ENCODE peak calls at places on chromosome 2, in five cellular contexts. S, I, H, L and Z are unnamed samples.

GRCh38 chr2:151306621-151307020 is 17.2 kb upstream of the NMI start:
- DNase-seq in I (peak; percentile 25), H (no peak), L (peak; percentile 82), S (no peak), Z (peak; percentile 67)

GRCh38 chr2:26754972-26755670 is 9.0 kb upstream of the SLC35F6 start:
- DNase-seq in S (no peak), H (no peak), L (no peak), I (no peak), Z (no peak)

GRCh38 chr2:88692187-88692586 is 714 bp downstream of the RPIA start:
- DNase-seq in H (peak; percentile 52), L (peak; percentile 2), I (no peak), S (no peak), Z (peak; percentile 16)

GRCh38 chr2:237671466-237672173 is 44.2 kb downstream of the LRRFIP1 start:
- DNase-seq in L (no peak), I (no peak), S (no peak), H (no peak), Z (no peak)

GRCh38 chr2:205047273-205047839 is 502.1 kb downstream of the PARD3B start:
- DNase-seq in L (no peak), H (no peak), S (no peak), I (no peak), Z (no peak)

GRCh38 chr2:157349949-157350510 is 24.4 kb upstream of the ERMN start:
- DNase-seq in S (no peak), L (no peak), H (no peak), I (no peak), Z (no peak)

GRCh38 chr2:120433816-120434290 is 87.9 kb downstream of the INHBB start:
- DNase-seq in H (no peak), L (no peak), I (no peak), S (no peak), Z (no peak)

GRCh38 chr2:126876631-126877030 is 22.1 kb upstream of the TEX51 start:
- DNase-seq in H (no peak), S (no peak), I (no peak), L (no peak), Z (no peak)

GRCh38 chr2:196459539-196459938 is 180.0 kb upstream of the CCDC150 start:
- DNase-seq in L (peak; percentile 84), S (no peak), I (no peak), H (no peak), Z (peak; percentile 91)

GRCh38 chr2:54891901-54892300 is 158.3 kb downstream of the RTN4 start:
- DNase-seq in S (no peak), I (no peak), L (peak; percentile 37), H (no peak), Z (no peak)

GRCh38 chr2:161983010-161983651 is 90.9 kb downstream of the DPP4 start:
- DNase-seq in I (no peak), H (no peak), L (no peak), S (no peak), Z (peak; percentile 34)

GRCh38 chr2:11080253-11081115 is 74.8 kb upstream of the SLC66A3 start:
- DNase-seq in H (no peak), S (no peak), I (no peak), L (no peak), Z (no peak)

GRCh38 chr2:170314744-170315447 is 136.9 kb downstream of the MYO3B start:
- DNase-seq in L (peak; percentile 18), H (no peak), I (no peak), S (no peak), Z (no peak)

GRCh38 chr2:69204654-69205053 is 182.4 kb downstream of the GFPT1 start:
- DNase-seq in L (no peak), H (no peak), I (no peak), S (no peak), Z (no peak)

GRCh38 chr2:206198677-206199076 is 39.0 kb downstream of the EEF1B2 start:
- DNase-seq in H (no peak), I (no peak), L (no peak), S (no peak), Z (peak; percentile 60)

GRCh38 chr2:157442136-157442535 is 1.8 kb downstream of the CYTIP start:
- DNase-seq in H (no peak), L (no peak), I (no peak), S (no peak), Z (no peak)

GRCh38 chr2:112048887-112049286 is 6.2 kb upstream of the TMEM87B start:
- DNase-seq in H (no peak), L (peak; percentile 32), I (peak; percentile 41), S (peak; percentile 59), Z (peak; percentile 80)

GRCh38 chr2:238869293-238870124 is 21.6 kb downstream of the TWIST2 start:
- DNase-seq in S (no peak), H (no peak), I (no peak), L (peak; percentile 46), Z (no peak)

GRCh38 chr2:54107903-54108615 is 7.4 kb upstream of the ACYP2 start:
- DNase-seq in L (no peak), H (no peak), I (no peak), S (no peak), Z (no peak)

GRCh38 chr2:132969371-132969985 is 299.5 kb upstream of the LYPD1 start:
- DNase-seq in S (no peak), L (no peak), H (no peak), I (no peak), Z (no peak)

GRCh38 chr2:1855150-1855549 is 110.8 kb upstream of the PXDN start:
- DNase-seq in S (no peak), L (peak; percentile 17), H (no peak), I (no peak), Z (peak; percentile 64)

GRCh38 chr2:219245148-219245898 is at the start of the genes GLB1L and STK16:
- DNase-seq in H (peak; percentile 97), L (peak; percentile 83), S (peak; percentile 83), I (peak; percentile 81), Z (peak; percentile 95)

GRCh38 chr2:218727502-218728165 is 17.0 kb downstream of the TTLL4 start:
- DNase-seq in S (no peak), I (no peak), H (no peak), L (no peak), Z (peak; percentile 62)

GRCh38 chr2:236205867-236206645 is 37.9 kb upstream of the GBX2 start:
- DNase-seq in L (no peak), H (no peak), S (no peak), I (peak; percentile 3), Z (no peak)

GRCh38 chr2:59196511-59196910 is 955.4 kb upstream of the FANCL start:
- DNase-seq in I (no peak), H (no peak), L (no peak), S (no peak), Z (peak; percentile 93)

GRCh38 chr2:226581661-226582060 is 218.0 kb downstream of the IRS1 start:
- DNase-seq in H (no peak), I (no peak), L (peak; percentile 64), S (no peak), Z (no peak)

GRCh38 chr2:233822101-233822771 is 32.1 kb downstream of the HJURP start:
- DNase-seq in S (no peak), L (no peak), H (no peak), I (no peak), Z (no peak)

GRCh38 chr2:38516122-38516521 is 86.6 kb downstream of the HNRNPLL start:
- DNase-seq in I (no peak), S (no peak), L (no peak), H (no peak), Z (no peak)

GRCh38 chr2:71004857-71005256 is 10.2 kb upstream of the TEX261 start:
- DNase-seq in L (no peak), H (no peak), S (no peak), I (no peak), Z (no peak)

GRCh38 chr2:151478011-151478410 is 68.3 kb downstream of the RIF1 start:
- DNase-seq in I (no peak), S (no peak), L (peak; percentile 39), H (no peak), Z (peak; percentile 28)

GRCh38 chr2:109216332-109216731 is 87.3 kb downstream of the SH3RF3 start:
- DNase-seq in S (no peak), L (no peak), H (no peak), I (no peak), Z (no peak)

GRCh38 chr2:28342081-28342967 is 50.3 kb upstream of the FOSL2 start:
- DNase-seq in H (peak; percentile 82), I (no peak), L (peak; percentile 89), S (no peak), Z (peak; percentile 97)

DNA sequence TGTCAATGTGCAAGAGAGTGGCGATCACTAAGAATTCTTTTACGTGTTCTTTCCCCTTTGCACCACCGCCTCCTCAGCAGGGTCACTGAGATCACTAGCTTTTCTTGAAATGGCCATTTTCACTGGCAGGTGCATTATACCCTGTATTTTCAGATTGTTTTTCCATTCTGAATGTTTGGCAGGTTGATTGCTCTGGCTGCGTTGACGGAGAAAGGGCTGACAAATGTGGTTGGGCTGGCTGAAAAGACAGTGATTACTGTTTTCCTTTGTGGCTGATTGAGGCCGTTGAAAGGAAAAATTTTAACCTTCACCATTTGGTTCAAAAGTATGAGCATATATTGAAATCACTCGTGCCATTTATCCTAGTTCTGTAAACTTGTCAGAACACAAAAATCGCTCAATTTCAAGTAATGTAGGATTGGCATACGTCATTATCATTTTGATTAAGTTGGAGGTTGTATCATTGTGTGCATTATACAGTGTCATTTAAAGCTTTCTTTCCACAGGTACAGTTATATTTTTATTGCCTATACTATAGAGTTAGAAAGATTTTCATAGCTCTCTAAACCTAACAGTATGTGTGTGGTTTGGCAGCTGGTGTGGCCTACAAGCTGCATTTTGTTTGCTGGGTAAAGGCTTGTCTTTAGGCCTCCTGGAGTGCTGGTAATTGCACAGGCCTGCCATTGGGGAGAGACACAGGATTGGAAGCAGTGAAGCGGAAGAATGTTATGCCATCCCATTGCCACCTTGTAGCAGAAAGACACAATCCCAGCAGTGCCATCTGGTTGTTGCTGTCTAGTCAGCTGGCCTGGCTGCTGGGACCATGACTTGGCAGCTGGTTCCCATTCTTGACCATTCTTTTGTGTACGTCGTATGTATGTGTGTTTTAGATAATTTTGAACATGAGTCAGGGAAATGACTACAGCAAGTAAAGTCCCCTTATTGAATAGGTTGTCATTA is 36.7 kb downstream of the DYNC1I2 start:
- DNase-seq in L (peak; percentile 36), H (no peak), S (no peak), I (peak; percentile 57), Z (peak; percentile 54)
- TF ChIP-seq CTCF in L (no peak), H (no peak), S (no peak), I (peak; percentile 9), Z (peak; percentile 40)

GRCh38 chr2:16190446-16191270 is 250.3 kb downstream of the MYCN start:
- DNase-seq in S (no peak), I (no peak), H (no peak), L (no peak), Z (no peak)
- H3K4me3 ChIP-seq in S (no peak overlapping the region), I (no peak overlapping the region), H (no peak overlapping the region), L (no peak overlapping the region), Z (no peak overlapping the region)

GRCh38 chr2:148645135-148645924 is 779 bp downstream of the EPC2 start:
- DNase-seq in S (peak; percentile 75), L (peak; percentile 80), H (peak; percentile 97), I (peak; percentile 60), Z (peak; percentile 92)
- TF ChIP-seq CTCF in S (no peak), L (no peak), H (peak; percentile 41), I (peak; percentile 32), Z (peak; percentile 61)

DNA sequence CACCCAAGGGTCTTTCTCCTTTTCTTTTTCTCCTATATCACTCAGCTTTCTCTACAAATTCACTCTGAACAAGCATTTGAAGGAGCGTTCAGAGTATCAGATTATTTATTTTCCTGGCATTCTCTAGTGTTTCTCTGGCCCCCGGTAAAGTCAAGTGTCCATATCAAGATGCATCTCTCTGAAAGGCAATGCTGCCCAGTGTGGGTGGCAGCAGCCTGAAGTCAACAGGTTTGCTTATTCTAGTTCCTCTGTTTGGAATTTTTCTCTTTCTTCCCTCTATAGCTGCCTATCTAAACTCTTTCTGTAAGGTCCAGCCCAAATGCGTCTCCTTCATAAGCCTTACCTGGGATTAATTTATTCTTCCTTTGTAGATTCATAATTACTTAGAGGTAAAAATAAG is 526.2 kb upstream of the TNP1 start:
- DNase-seq in S (no peak), I (no peak), H (no peak), L (no peak), Z (no peak)
- H3K4me3 ChIP-seq in S (no peak overlapping the region), I (no peak overlapping the region), H (no peak overlapping the region), L (no peak overlapping the region), Z (no peak overlapping the region)

GRCh38 chr2:102451968-102452367 is 21.1 kb upstream of the SLC9A4 start:
- DNase-seq in I (no peak), L (no peak), H (no peak), S (no peak), Z (peak; percentile 20)
- TF ChIP-seq CTCF in I (no peak), L (no peak), H (no peak), S (peak; percentile 6), Z (no peak)